ENCODE peak calls at places on chromosomes 6 and 20, in nine cellular contexts. L is gastrocnemius medialis, T is uterus, B is esophagus muscularis mucosa, Q is heart left ventricle, R is GM12878, M is Peyer's patch, G is IMR-90, O is A549. C is an unnamed sample.
A peak's percentile ranks its signal among the peaks of the same experiment; 100 is the strongest.

GRCh38 chr20:36085686-36086267 is 68.8 kb upstream of the EPB41L1 start:
- DNase-seq in L (no peak), G (peak; percentile 60), M (peak; percentile 72), T (no peak), R (no peak), Q (no peak), O (peak; percentile 98), B (no peak), C (no peak)

GRCh38 chr6:27061235-27061993 is 186.1 kb upstream of the PRSS16 start:
- DNase-seq in Q (no peak), L (no peak), T (no peak), B (no peak), O (no peak), G (no peak), R (no peak), M (no peak), C (no peak)

GRCh38 chr20:32315399-32315798 is 37.9 kb downstream of the KIF3B start:
- DNase-seq in L (no peak), G (no peak), M (no peak), R (no peak), T (no peak), O (no peak), B (no peak), Q (no peak), C (no peak)

GRCh38 chr6:28323813-28324424 is 12.0 kb downstream of the ZSCAN31 start:
- DNase-seq in O (no peak), T (no peak), M (no peak), B (no peak), G (no peak), Q (no peak), L (no peak), R (no peak), C (no peak)

GRCh38 chr6:104958720-104959452 is 2.0 kb downstream of the LIN28B start:
- DNase-seq in M (no peak), G (no peak), T (no peak), O (peak; percentile 57), L (no peak), B (no peak), Q (no peak), R (no peak), C (no peak)

GRCh38 chr20:2651772-2652723 is at the start of gene NOP56:
- DNase-seq in T (peak; percentile 87), O (peak; percentile 97), Q (peak; percentile 94), B (peak; percentile 97), M (peak; percentile 97), R (peak; percentile 45), L (peak; percentile 81), G (peak; percentile 86), C (peak; percentile 84)

GRCh38 chr20:40010483-40010882 is 678.6 kb downstream of the MAFB start:
- DNase-seq in L (no peak), G (no peak), Q (no peak), T (no peak), O (no peak), R (no peak), M (no peak), B (no peak), C (no peak)

GRCh38 chr6:37713529-37714119 is 15.9 kb upstream of the MDGA1 start:
- DNase-seq in T (no peak), B (no peak), M (no peak), O (no peak), G (peak; percentile 83), Q (no peak), L (no peak), R (no peak), C (no peak)

GRCh38 chr6:36650848-36651247 is 27.7 kb upstream of the CDKN1A start:
- DNase-seq in G (no peak), R (peak; percentile 69), O (no peak), T (no peak), L (no peak), Q (no peak), B (no peak), M (no peak), C (no peak)

GRCh38 chr6:56863366-56863765 is 91.5 kb upstream of the BEND6 start:
- DNase-seq in M (no peak), G (peak; percentile 89), O (peak; percentile 58), Q (no peak), B (no peak), R (no peak), L (no peak), T (no peak), C (no peak)

DNA sequence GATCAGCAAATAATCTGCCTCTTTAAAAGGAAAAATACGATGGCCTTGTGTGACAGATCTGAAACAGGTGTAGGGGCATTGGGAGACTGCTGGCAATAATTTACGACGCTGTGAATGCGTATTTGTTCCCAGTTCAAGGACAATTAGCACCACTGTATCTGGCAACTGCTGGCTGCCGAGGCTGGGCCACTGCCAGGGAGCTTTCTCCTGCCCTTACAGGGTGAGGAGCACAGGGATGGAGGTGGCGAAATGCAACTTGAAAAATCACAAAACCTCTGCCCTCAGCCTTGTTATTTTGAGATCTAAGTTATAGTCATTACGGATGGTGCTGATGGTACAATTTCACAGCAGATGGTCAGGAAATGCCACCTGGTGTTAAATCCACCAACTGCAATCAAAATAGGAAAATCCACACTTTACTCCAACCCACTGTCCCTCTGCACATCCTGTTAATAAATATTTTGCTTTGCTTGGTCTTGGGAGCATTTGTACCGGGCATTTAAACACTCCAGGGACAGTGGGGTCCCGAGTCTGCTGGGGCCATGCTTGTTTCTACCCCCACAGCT is 6.4 kb downstream of the MYLK4 start:
- DNase-seq in T (no peak), G (no peak), B (no peak), O (no peak), L (peak; percentile 73), Q (peak; percentile 60), R (no peak), M (no peak), C (no peak)
- TF ChIP-seq CTCF in T (no peak), G (peak; percentile 40), B (no peak), O (peak; percentile 38), L (peak; percentile 15), Q (no peak), R (no peak), M (no peak), C (no peak)

GRCh38 chr6:16766836-16767745 is 5.8 kb upstream of the ATXN1 start:
- DNase-seq in R (no peak), M (no peak), B (no peak), O (no peak), G (peak; percentile 63), Q (no peak), L (no peak), T (no peak), C (no peak)

GRCh38 chr6:16767765-16768514 is 6.7 kb upstream of the ATXN1 start:
- DNase-seq in L (no peak), M (no peak), O (no peak), T (no peak), G (no peak), R (no peak), Q (no peak), B (no peak), C (no peak)

GRCh38 chr6:16770701-16771569 is 9.7 kb upstream of the ATXN1 start:
- DNase-seq in L (peak; percentile 81), O (peak; percentile 83), B (no peak), G (peak; percentile 60), M (peak; percentile 85), R (no peak), Q (peak; percentile 82), T (peak; percentile 78), C (peak; percentile 52)

GRCh38 chr6:16769131-16769985 is 8.1 kb upstream of the ATXN1 start:
- DNase-seq in B (no peak), R (no peak), Q (peak; percentile 55), T (peak; percentile 63), O (peak; percentile 91), G (peak; percentile 61), L (peak; percentile 38), M (no peak), C (no peak)

GRCh38 chr6:16769986-16770376 is 8.7 kb upstream of the ATXN1 start:
- DNase-seq in G (peak; percentile 90), M (no peak), L (no peak), R (no peak), Q (no peak), T (no peak), O (peak; percentile 28), B (no peak), C (no peak)
- H3K4me1 ChIP-seq in G (peaks cover 24% of the 10 kb centered on the region), M (no peaks in the 10 kb centered on the region), L (peaks cover 28% of the 10 kb centered on the region), R (no peaks in the 10 kb centered on the region), Q (peaks cover 24% of the 10 kb centered on the region), T (peaks cover 3% of the 10 kb centered on the region), O (peaks cover 52% of the 10 kb centered on the region), B (peaks cover 43% of the 10 kb centered on the region), C (peaks cover 34% of the 10 kb centered on the region)

GRCh38 chr6:129699661-129700060 is 10.3 kb downstream of the ARHGAP18 start:
- DNase-seq in B (no peak), O (no peak), L (no peak), T (no peak), G (peak; percentile 26), M (no peak), Q (no peak), R (no peak), C (no peak)

GRCh38 chr6:129700666-129701065 is 9.3 kb downstream of the ARHGAP18 start:
- DNase-seq in R (no peak), M (no peak), O (no peak), G (no peak), Q (no peak), L (no peak), B (no peak), T (no peak), C (no peak)

GRCh38 chr6:129704708-129705107 is 5.3 kb downstream of the ARHGAP18 start:
- DNase-seq in T (no peak), O (no peak), L (no peak), G (no peak), M (no peak), B (no peak), Q (no peak), R (no peak), C (no peak)

GRCh38 chr6:129705212-129705611 is 4.8 kb downstream of the ARHGAP18 start:
- DNase-seq in R (no peak), M (no peak), G (no peak), Q (no peak), O (no peak), L (no peak), T (no peak), B (no peak), C (no peak)

GRCh38 chr6:129701721-129702455 is 8.1 kb downstream of the ARHGAP18 start:
- DNase-seq in Q (no peak), R (no peak), M (no peak), O (no peak), B (no peak), T (no peak), L (no peak), G (peak; percentile 58), C (no peak)
- TF ChIP-seq POLR2A in Q (no peak), R (no peak), M (no peak), O (no peak), B (no peak), T (no peak), L (no peak), G (no peak), C (no peak)

GRCh38 chr6:13908955-13909381 is 15.8 kb upstream of the RNF182 start:
- DNase-seq in R (peak; percentile 27), G (peak; percentile 74), O (peak; percentile 58), Q (peak; percentile 32), L (peak; percentile 4), M (no peak), B (no peak), T (peak; percentile 42), C (no peak)
- TF ChIP-seq CTCF in R (peak; percentile 72), G (peak; percentile 94), O (peak; percentile 82), Q (peak; percentile 81), L (peak; percentile 67), M (peak; percentile 44), B (peak; percentile 79), T (peak; percentile 85), C (peak; percentile 71)

C was measured in tibial nerve.